ENCODE peak calls at places on chromosomes 13 and 19, in four cellular contexts. E is activated CD8-positive, alpha-beta T cell treated with anti-CD3 and anti-CD28 coated beads for 36 hours; A is RKO; N is HuH-7.5. Q is an unnamed sample.

GRCh38 chr19:30498707-30499106 is 126.5 kb downstream of the ZNF536 start:
- DNase-seq in E (no peak), A (no peak), N (no peak), Q (no peak)

GRCh38 chr13:79528759-79529191 is 47.8 kb downstream of the NDFIP2 start:
- DNase-seq in E (no peak), A (no peak), N (no peak), Q (peak; percentile 17)

GRCh38 chr19:40358773-40359172 is 10.3 kb downstream of the PLD3 start:
- DNase-seq in E (no peak), A (no peak), N (no peak), Q (no peak)

GRCh38 chr13:59658027-59658735 is 505.5 kb downstream of the DIAPH3 start:
- DNase-seq in E (no peak), A (no peak), N (no peak), Q (no peak)

GRCh38 chr19:18985257-18985656 is 44.2 kb upstream of the HOMER3 start:
- DNase-seq in E (no peak), A (no peak), N (no peak), Q (no peak)

GRCh38 chr19:34172661-34173144 is 399 bp downstream of the LSM14A start:
- DNase-seq in E (peak; percentile 30), A (no peak), N (peak; percentile 18), Q (no peak)

GRCh38 chr13:51681037-51681678 is 96.9 kb downstream of the WDFY2 start:
- DNase-seq in E (no peak), A (peak; percentile 73), N (no peak), Q (no peak)

GRCh38 chr13:94559201-94559795 is 36.7 kb downstream of the TGDS start:
- DNase-seq in E (no peak), A (no peak), N (no peak), Q (no peak)

GRCh38 chr13:48647625-48648024 is 6.1 kb upstream of the CYSLTR2 start:
- DNase-seq in E (no peak), A (no peak), N (no peak), Q (no peak)

GRCh38 chr19:48400018-48400742 is 6.7 kb downstream of the GRIN2D start:
- DNase-seq in E (peak; percentile 49), A (peak; percentile 88), N (peak; percentile 83), Q (peak; percentile 71)